ENCODE peak calls at places on chromosomes 5 and 9, in four cellular contexts. W, S, R and N are unnamed samples. For H3K9me3, the result is how much of the 10 kb centered on the place peaks cover.

GRCh38 chr9:6827370-6827949 is 69.7 kb downstream of the KDM4C start:
- DNase-seq in W (peak), S (no peak), R (no peak), N (peak)

GRCh38 chr9:9615086-9615485 is 997.7 kb downstream of the PTPRD start:
- DNase-seq in W (no peak), S (no peak), R (no peak), N (no peak)

GRCh38 chr9:2764371-2764770 is 47.1 kb downstream of the KCNV2 start:
- DNase-seq in W (no peak), S (no peak), R (no peak), N (no peak)

GRCh38 chr5:170357853-170358497 is 31.2 kb downstream of the KCNMB1 start:
- DNase-seq in W (no peak), S (peak), R (no peak), N (no peak)

GRCh38 chr5:4977421-4977820 is 162.7 kb upstream of the ADAMTS16 start:
- DNase-seq in W (no peak), S (no peak), R (no peak), N (no peak)

GRCh38 chr5:139671096-139671841 is 23.1 kb downstream of the CXXC5 start:
- DNase-seq in W (no peak), S (no peak), R (no peak), N (no peak)

GRCh38 chr9:69452110-69452780 is 127.2 kb downstream of the ENTREP1 start:
- DNase-seq in W (no peak), S (no peak), R (no peak), N (no peak)

GRCh38 chr9:117188394-117188793 is 226.5 kb downstream of the ASTN2 start:
- DNase-seq in W (no peak), S (no peak), R (no peak), N (no peak)

GRCh38 chr5:147490989-147491388 is 18.9 kb downstream of the DPYSL3 start:
- DNase-seq in W (no peak), S (no peak), R (no peak), N (no peak)

GRCh38 chr5:134133995-134134541 is 19.6 kb downstream of the TCF7 start:
- DNase-seq in W (no peak), S (peak), R (no peak), N (no peak)

GRCh38 chr5:134540747-134541733 is 15.6 kb downstream of the JADE2 start:
- DNase-seq in W (no peak), S (no peak), R (no peak), N (no peak)

GRCh38 chr5:73901045-73901444 is 275.0 kb downstream of the ARHGEF28 start:
- DNase-seq in W (no peak), S (no peak), R (no peak), N (no peak)

GRCh38 chr5:143592648-143593047 is 189.2 kb upstream of the NR3C1 start:
- DNase-seq in W (no peak), S (peak), R (peak), N (no peak)

GRCh38 chr9:127349483-127350127 is 47.4 kb upstream of the SLC2A8 start:
- DNase-seq in W (no peak), S (no peak), R (no peak), N (no peak)

GRCh38 chr9:71587576-71588362 is 180.5 kb downstream of the CEMIP2 start:
- DNase-seq in W (no peak), S (no peak), R (no peak), N (no peak)

GRCh38 chr5:103834216-103834615 is 271.6 kb upstream of the NUDT12 start:
- DNase-seq in W (no peak), S (no peak), R (no peak), N (no peak)

GRCh38 chr9:116156621-116157314 is 3.2 kb downstream of the PAPPA start:
- DNase-seq in W (peak), S (peak), R (no peak), N (peak)

GRCh38 chr9:136655244-136656225 is 7.2 kb upstream of the EGFL7 start:
- DNase-seq in W (no peak), S (peak), R (no peak), N (peak)

GRCh38 chr5:22663124-22663523 is 190.0 kb downstream of the CDH12 start:
- DNase-seq in W (no peak), S (no peak), R (no peak), N (no peak)

GRCh38 chr9:15144567-15145174 is 162.3 kb downstream of the TTC39B start:
- DNase-seq in W (no peak), S (no peak), R (no peak), N (no peak)

GRCh38 chr5:60210810-60211209 is 317.3 kb upstream of the PDE4D start:
- DNase-seq in W (no peak), S (no peak), R (no peak), N (no peak)

GRCh38 chr5:172834570-172835245 is 657 bp downstream of the ERGIC1 start:
- DNase-seq in W (peak), S (peak), R (no peak), N (peak)

GRCh38 chr5:10140195-10140973 is 109.3 kb downstream of the ATPSCKMT start:
- DNase-seq in W (peak), S (no peak), R (no peak), N (no peak)

GRCh38 chr9:105994970-105995369 is 300.6 kb downstream of the TMEM38B start:
- DNase-seq in W (no peak), S (no peak), R (no peak), N (peak)

GRCh38 chr9:132857031-132857430 is 21.1 kb downstream of the AK8 start:
- DNase-seq in W (no peak), S (peak), R (no peak), N (no peak)

GRCh38 chr9:118170032-118170955 is 466.1 kb downstream of the TLR4 start:
- DNase-seq in W (peak), S (peak), R (no peak), N (peak)

GRCh38 chr5:89397096-89397495 is 514.1 kb upstream of the MEF2C start:
- DNase-seq in W (no peak), S (no peak), R (no peak), N (no peak)

GRCh38 chr5:128498844-128499455 is 39.1 kb downstream of the FBN2 start:
- DNase-seq in W (peak), S (no peak), R (no peak), N (peak)

GRCh38 chr5:147688965-147689364 is 93.6 kb downstream of the JAKMIP2 start:
- DNase-seq in W (no peak), S (peak), R (no peak), N (peak)

GRCh38 chr9:34114436-34114835 is 12.1 kb downstream of the DCAF12 start:
- DNase-seq in W (no peak), S (no peak), R (no peak), N (no peak)

GRCh38 chr9:126516936-126517750 is 96.6 kb upstream of the LMX1B start:
- DNase-seq in W (peak), S (no peak), R (no peak), N (peak)

GRCh38 chr5:179275941-179276837 is 69.1 kb downstream of the ADAMTS2 start:
- DNase-seq in W (no peak), S (peak), R (no peak), N (no peak)

GRCh38 chr9:72494051-72494450 is 27.4 kb upstream of the TMC1 start:
- DNase-seq in W (no peak), S (no peak), R (no peak), N (no peak)

GRCh38 chr5:8913522-8913921 is 632.4 kb downstream of the SEMA5A start:
- DNase-seq in W (no peak), S (no peak), R (no peak), N (no peak)
- H3K9me3 ChIP-seq in W (under half), S (under half), R (under half), N (under half)

DNA sequence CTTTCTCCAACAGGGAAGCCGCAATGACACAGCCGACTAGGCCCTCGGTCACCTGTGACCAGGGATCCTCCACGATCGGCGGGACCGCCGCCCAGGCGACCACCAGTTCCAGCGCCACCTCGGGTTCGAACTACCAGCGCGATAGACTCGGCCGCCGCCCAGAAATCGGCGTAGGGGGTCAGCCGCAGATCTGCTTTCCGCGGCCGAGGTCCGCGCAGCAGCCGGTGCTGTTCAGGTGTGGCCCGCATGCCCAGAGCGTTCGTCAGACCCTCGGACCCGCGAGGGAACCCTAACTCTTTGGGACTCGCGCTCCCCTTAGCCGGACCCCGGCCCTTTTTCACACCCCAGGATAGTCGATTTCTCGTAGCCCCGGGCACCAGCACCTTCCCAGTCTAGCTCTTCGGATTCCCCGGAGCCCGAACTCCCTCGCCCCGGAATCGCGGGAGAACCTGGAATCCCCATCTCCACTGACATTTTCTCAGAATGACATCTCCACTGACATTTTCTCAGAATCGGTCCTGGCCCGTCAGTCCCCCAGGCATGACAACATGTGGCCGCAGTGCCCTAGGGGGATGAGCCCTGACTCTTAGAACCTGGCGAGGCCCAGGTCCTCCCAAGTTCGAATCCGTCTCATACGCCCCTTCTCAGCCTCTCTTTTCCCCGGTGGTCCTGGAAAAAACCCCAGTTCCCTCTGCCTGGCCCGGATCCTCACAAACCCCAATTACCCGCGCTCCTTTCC is 428 bp downstream of the C5orf52 start:
- DNase-seq in W (no peak), S (no peak), R (no peak), N (no peak)
- H3K4me3 ChIP-seq in W (peak), S (peak), R (peak), N (peak)

GRCh38 chr9:137772281-137772873 is 105.2 kb upstream of the CACNA1B start:
- DNase-seq in W (no peak), S (no peak), R (no peak), N (no peak)
- TF ChIP-seq CTCF in W (peak), S (no peak), R (no peak), N (peak)

DNA sequence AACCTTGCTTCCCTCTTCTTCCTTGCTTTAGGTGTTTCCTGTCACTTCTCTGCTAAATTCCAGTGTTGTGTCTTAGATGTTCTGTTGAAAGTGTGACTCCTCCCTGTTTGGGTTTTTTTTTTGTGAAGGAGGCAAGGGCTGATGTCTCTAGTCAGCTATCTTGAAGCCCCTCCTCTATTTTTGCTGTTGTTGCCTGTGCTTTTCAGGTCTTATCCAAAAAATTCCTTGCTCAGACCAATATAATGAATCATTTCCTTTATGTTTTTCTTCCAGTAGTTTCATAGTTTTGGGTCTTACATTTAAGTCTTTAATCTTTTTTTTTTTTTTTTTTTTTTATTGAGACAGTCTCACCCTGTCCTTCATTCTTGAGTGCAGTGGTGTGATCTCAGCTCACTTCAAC is 22.3 kb downstream of the RIC1 start:
- DNase-seq in W (no peak), S (no peak), R (no peak), N (no peak)
- H3K9me3 ChIP-seq in W (under half), S (under half), R (under half), N (under half)

GRCh38 chr5:618450-618849 is 6.3 kb downstream of the CEP72 start:
- DNase-seq in W (no peak), S (no peak), R (no peak), N (no peak)
- H3K4me3 ChIP-seq in W (no peak), S (no peak), R (no peak), N (no peak)

GRCh38 chr9:36974731-36975130 is 59.3 kb downstream of the PAX5 start:
- DNase-seq in W (no peak), S (no peak), R (no peak), N (no peak)
- TF ChIP-seq CTCF in W (no peak), S (no peak), R (no peak), N (peak)